ENCODE peak calls at places on chromosome 19, in nine cellular contexts. S is tibial nerve; H is HTR-8/SVneo; F is NCI-H1436; D is hypothalamus; V is CD4-positive, alpha-beta T cell; U is GM03348; G is EH; A is lung. M is an unnamed sample.

GRCh38 chr19:18736415-18737336 is 53.2 kb downstream of the CRTC1 start:
- DNase-seq in S (no peak), H (no peak), F (no peak), D (no peak), V (no peak), U (no peak), G (no peak), A (no peak), M (no peak)

GRCh38 chr19:56839665-56840451 is 668 bp downstream of the PEG3 start:
- DNase-seq in S (peak), H (no peak), F (no peak), D (peak), V (no peak), U (no peak), G (no peak), A (peak), M (no peak)

GRCh38 chr19:50325310-50326100 is 3.7 kb downstream of the KCNC3 start:
- DNase-seq in S (no peak), H (peak), F (peak), D (peak), V (peak), U (peak), G (peak), A (peak), M (peak)

GRCh38 chr19:33745297-33745696 is 51.4 kb upstream of the KCTD15 start:
- DNase-seq in S (no peak), H (no peak), F (no peak), D (no peak), V (no peak), U (no peak), G (no peak), A (no peak), M (no peak)

GRCh38 chr19:34484328-34484727 is 2.8 kb downstream of the WTIP start:
- DNase-seq in S (no peak), H (no peak), F (no peak), D (no peak), V (no peak), U (no peak), G (no peak), A (no peak), M (no peak)

GRCh38 chr19:50361290-50362029 is 4.0 kb downstream of the NAPSA start:
- DNase-seq in S (no peak), H (no peak), F (no peak), D (no peak), V (no peak), U (no peak), G (peak), A (peak), M (no peak)

GRCh38 chr19:4582980-4583842 is 23.7 kb upstream of the SEMA6B start:
- DNase-seq in S (no peak), H (no peak), F (no peak), D (no peak), V (no peak), U (no peak), G (peak), A (no peak), M (no peak)

GRCh38 chr19:47493378-47494210 is 9.6 kb upstream of the KPTN start:
- DNase-seq in S (no peak), H (no peak), F (no peak), D (no peak), V (no peak), U (no peak), G (no peak), A (no peak), M (no peak)

GRCh38 chr19:15673176-15673654 is 328 bp downstream of the CYP4F12 start:
- DNase-seq in S (no peak), H (no peak), F (no peak), D (no peak), V (no peak), U (no peak), G (no peak), A (no peak), M (no peak)

M was measured in NCI-H2171.